ENCODE peak calls at places on chromosomes 7 and 10, in four cellular contexts. T, P, E and Z are unnamed samples.

GRCh38 chr10:12334186-12334530 is 15.2 kb upstream of the CAMK1D start:
- DNase-seq in T (no peak), P (no peak), E (no peak), Z (no peak)

GRCh38 chr7:136698977-136699376 is 169.5 kb upstream of the CHRM2 start:
- DNase-seq in T (no peak), P (no peak), E (no peak), Z (no peak)

GRCh38 chr10:806451-807162 is 117.1 kb upstream of the DIP2C start:
- DNase-seq in T (no peak), P (no peak), E (no peak), Z (no peak)

GRCh38 chr10:88791924-88792323 is 10.6 kb upstream of the LIPM start:
- DNase-seq in T (peak), P (peak), E (no peak), Z (peak)

GRCh38 chr10:49629286-49629915 is 15.6 kb downstream of the CHAT start:
- DNase-seq in T (no peak), P (no peak), E (no peak), Z (no peak)

GRCh38 chr7:33494473-33494872 is 365.1 kb downstream of the BBS9 start:
- DNase-seq in T (no peak), P (no peak), E (no peak), Z (no peak)

GRCh38 chr7:216360-217300 is 24.3 kb downstream of the FAM20C start:
- DNase-seq in T (no peak), P (no peak), E (no peak), Z (no peak)

GRCh38 chr7:39948375-39948774 is 1.7 kb upstream of the CDK13 start:
- DNase-seq in T (no peak), P (no peak), E (peak), Z (no peak)

GRCh38 chr10:119542990-119543813 is 683 bp upstream of the RGS10 start:
- DNase-seq in T (peak), P (no peak), E (peak), Z (peak)

GRCh38 chr7:134514663-134515062 is 12.7 kb upstream of the AKR1B10 start:
- DNase-seq in T (peak), P (peak), E (peak), Z (peak)

GRCh38 chr7:27923308-27923980 is 183.5 kb downstream of the TAX1BP1 start:
- DNase-seq in T (no peak), P (no peak), E (no peak), Z (no peak)

GRCh38 chr7:98051118-98051744 is 55.4 kb upstream of the LMTK2 start:
- DNase-seq in T (peak), P (peak), E (peak), Z (no peak)

GRCh38 chr10:119511828-119512515 is 30.5 kb downstream of the RGS10 start:
- DNase-seq in T (no peak), P (no peak), E (no peak), Z (no peak)

GRCh38 chr10:486668-487067 is 202.8 kb downstream of the DIP2C start:
- DNase-seq in T (no peak), P (no peak), E (no peak), Z (no peak)

GRCh38 chr7:200704-201103 is 8.3 kb downstream of the FAM20C start:
- DNase-seq in T (no peak), P (no peak), E (no peak), Z (no peak)

GRCh38 chr7:98283127-98283886 is 1.8 kb downstream of the BRI3 start:
- DNase-seq in T (no peak), P (no peak), E (no peak), Z (no peak)

GRCh38 chr7:54663603-54664234 is 95.3 kb downstream of the SEC61G start:
- DNase-seq in T (no peak), P (no peak), E (no peak), Z (no peak)

GRCh38 chr7:3042861-3043489 is 692 bp downstream of the CARD11 start:
- DNase-seq in T (no peak), P (no peak), E (peak), Z (no peak)
- H3K27ac ChIP-seq in T (no peak), P (no peak), E (peak), Z (no peak)

GRCh38 chr10:121771957-121772356 is 155.9 kb downstream of the ATE1 start:
- DNase-seq in T (no peak), P (no peak), E (no peak), Z (no peak)
- TF ChIP-seq CTCF in T (no peak), P (no peak), E (no peak), Z (no peak)

GRCh38 chr7:92834661-92835139 is 1.7 kb downstream of the CDK6 start:
- DNase-seq in T (no peak), P (no peak), E (peak), Z (no peak)

GRCh38 chr7:92833766-92834605 is 2.4 kb downstream of the CDK6 start:
- DNase-seq in T (peak), P (no peak), E (peak), Z (no peak)

GRCh38 chr7:92836489-92837213 is at the start of gene CDK6:
- DNase-seq in T (peak), P (no peak), E (peak), Z (no peak)

GRCh38 chr7:92835851-92836488 is 403 bp downstream of the CDK6 start:
- DNase-seq in T (peak), P (no peak), E (peak), Z (no peak)

DNA sequence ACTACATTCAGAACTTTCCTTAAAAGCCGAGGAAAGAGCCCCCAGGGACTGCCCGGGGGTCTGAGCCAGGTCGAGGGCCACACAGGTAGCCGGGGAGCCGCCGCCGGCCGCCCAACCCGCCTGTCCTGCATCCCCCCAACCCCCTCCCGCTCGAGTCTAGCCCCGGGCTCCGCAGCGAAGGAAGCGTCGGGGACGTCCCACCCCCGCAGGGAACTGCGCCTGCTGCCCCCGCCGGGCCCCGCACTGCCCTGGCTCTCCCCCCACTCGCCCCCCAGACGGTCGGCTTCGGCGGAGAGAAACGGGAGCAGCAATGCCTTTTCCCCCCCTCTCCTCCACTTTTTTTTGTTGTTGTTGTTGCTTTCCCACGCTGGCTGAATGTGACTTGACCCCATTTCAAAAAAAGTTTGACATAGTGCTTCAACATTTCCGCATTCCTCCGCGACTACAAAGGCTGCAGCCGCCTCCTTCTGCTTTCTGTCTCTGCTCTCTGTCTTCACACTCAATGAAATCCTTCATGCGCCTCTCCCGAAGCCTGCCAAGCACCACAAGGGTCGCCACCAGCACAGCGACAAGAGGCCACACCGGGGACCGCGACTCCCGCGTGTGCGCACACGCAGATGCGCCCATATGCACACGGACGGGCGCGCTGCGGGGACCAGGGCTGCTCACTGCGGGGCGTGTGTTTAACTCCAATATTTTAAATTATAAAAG is 1.1 kb downstream of the CDK6 start:
- DNase-seq in T (peak), P (peak), E (peak), Z (no peak)
- TF ChIP-seq TCF7L2 in T (peak), P (peak), E (peak), Z (peak)

GRCh38 chr10:71369602-71370001 is 27.1 kb upstream of the CDH23 start:
- DNase-seq in T (no peak), P (no peak), E (no peak), Z (no peak)
- H3K27ac ChIP-seq in T (no peak), P (no peak), E (no peak), Z (no peak)

GRCh38 chr10:77601488-77601887 is 36.1 kb downstream of the KCNMA1 start:
- DNase-seq in T (no peak), P (no peak), E (no peak), Z (no peak)

GRCh38 chr10:77604063-77604462 is 33.5 kb downstream of the KCNMA1 start:
- DNase-seq in T (no peak), P (no peak), E (no peak), Z (no peak)

GRCh38 chr10:77602913-77603528 is 34.6 kb downstream of the KCNMA1 start:
- DNase-seq in T (no peak), P (no peak), E (no peak), Z (no peak)

GRCh38 chr10:77603529-77603927 is 34.1 kb downstream of the KCNMA1 start:
- DNase-seq in T (no peak), P (no peak), E (no peak), Z (no peak)

GRCh38 chr10:77602231-77602912 is 35.2 kb downstream of the KCNMA1 start:
- DNase-seq in T (no peak), P (no peak), E (no peak), Z (no peak)
- TF ChIP-seq CTCF in T (no peak), P (peak), E (peak), Z (no peak)

GRCh38 chr10:6494452-6494839 is 85.6 kb downstream of the PRKCQ start:
- DNase-seq in T (no peak), P (no peak), E (no peak), Z (no peak)

GRCh38 chr10:6492896-6493295 is 87.2 kb downstream of the PRKCQ start:
- DNase-seq in T (no peak), P (no peak), E (no peak), Z (no peak)

GRCh38 chr10:6493521-6494451 is 86.3 kb downstream of the PRKCQ start:
- DNase-seq in T (no peak), P (no peak), E (no peak), Z (no peak)

GRCh38 chr10:6497524-6498140 is 82.4 kb downstream of the PRKCQ start:
- DNase-seq in T (no peak), P (no peak), E (no peak), Z (no peak)

GRCh38 chr10:6494934-6495592 is 85.0 kb downstream of the PRKCQ start:
- DNase-seq in T (no peak), P (no peak), E (no peak), Z (no peak)
- TF ChIP-seq TCF7L2 in T (no peak), P (no peak), E (no peak), Z (no peak)